ENCODE peak calls at places on chromosomes 5 and 9, in six cellular contexts. I, Z, L, K, O and C are unnamed samples.
A peak's percentile ranks its signal among the peaks of the same experiment; 100 is the strongest.

GRCh38 chr5:154276932-154277331 is 86.4 kb downstream of the GALNT10 start:
- DNase-seq in I (peak; percentile 94), Z (peak; percentile 99), O (peak; percentile 97), K (peak; percentile 96), L (peak; percentile 25), C (no peak)

GRCh38 chr9:89670114-89670513 is 65.3 kb downstream of the GADD45G start:
- DNase-seq in O (no peak), L (no peak), I (no peak), K (no peak), Z (no peak), C (no peak)

GRCh38 chr5:143592648-143593047 is 189.2 kb upstream of the NR3C1 start:
- DNase-seq in O (peak; percentile 83), Z (peak; percentile 26), L (no peak), I (no peak), K (peak; percentile 60), C (no peak)

GRCh38 chr5:43332401-43332800 is 19.2 kb upstream of the HMGCS1 start:
- DNase-seq in L (no peak), K (no peak), I (no peak), Z (no peak), O (no peak), C (no peak)

GRCh38 chr5:126462239-126463014 is 39.2 kb downstream of the GRAMD2B start:
- DNase-seq in L (peak; percentile 51), Z (peak; percentile 32), K (peak; percentile 68), I (no peak), O (peak; percentile 70), C (no peak)

GRCh38 chr5:52139888-52140580 is 647.7 kb upstream of the ITGA1 start:
- DNase-seq in L (no peak), K (no peak), O (no peak), Z (no peak), I (no peak), C (no peak)

GRCh38 chr5:73299017-73299630 is 126.1 kb downstream of the TMEM174 start:
- DNase-seq in L (peak; percentile 22), Z (no peak), I (no peak), K (no peak), O (no peak), C (peak; percentile 51)

GRCh38 chr9:127255692-127256091 is 8.9 kb upstream of the GARNL3 start:
- DNase-seq in Z (no peak), K (no peak), I (no peak), L (no peak), O (no peak), C (no peak)

GRCh38 chr9:30301271-30301963 is 2083.0 kb upstream of the ACO1 start:
- DNase-seq in O (no peak), I (no peak), K (peak; percentile 0), L (no peak), Z (no peak), C (no peak)

GRCh38 chr5:64210866-64211265 is 45.2 kb downstream of the RNF180 start:
- DNase-seq in O (peak; percentile 74), K (peak; percentile 87), L (peak; percentile 84), Z (peak; percentile 89), I (peak; percentile 42), C (no peak)

GRCh38 chr5:368162-369084 is 46.9 kb downstream of the AHRR start:
- DNase-seq in L (no peak), O (peak; percentile 39), Z (peak; percentile 50), I (peak; percentile 89), K (peak; percentile 68), C (no peak)

GRCh38 chr5:144487207-144487606 is 316.5 kb downstream of the KCTD16 start:
- DNase-seq in L (no peak), K (no peak), Z (no peak), O (no peak), I (no peak), C (no peak)

GRCh38 chr5:176737001-176737745 is 73.2 kb upstream of the UNC5A start:
- DNase-seq in K (no peak), I (no peak), Z (no peak), L (no peak), O (no peak), C (peak; percentile 70)

GRCh38 chr5:65961644-65962043 is 35.3 kb downstream of the ERBIN start:
- DNase-seq in K (peak; percentile 39), O (peak; percentile 59), Z (peak; percentile 52), L (peak; percentile 73), I (peak; percentile 16), C (no peak)

GRCh38 chr9:97766092-97766491 is 69.0 kb upstream of the XPA start:
- DNase-seq in L (peak; percentile 80), Z (no peak), O (no peak), K (peak; percentile 20), I (no peak), C (no peak)

GRCh38 chr5:32182463-32183081 is 8.5 kb upstream of the GOLPH3 start:
- DNase-seq in Z (no peak), O (no peak), I (no peak), K (no peak), L (no peak), C (no peak)

GRCh38 chr5:147611483-147611882 is 101.6 kb upstream of the DPYSL3 start:
- DNase-seq in O (no peak), I (no peak), K (no peak), Z (no peak), L (no peak), C (no peak)

GRCh38 chr5:54517512-54518145 is at the start of gene SNX18:
- DNase-seq in Z (peak; percentile 91), K (peak; percentile 97), I (peak; percentile 86), O (peak; percentile 96), L (peak; percentile 83), C (peak; percentile 94)

DNA sequence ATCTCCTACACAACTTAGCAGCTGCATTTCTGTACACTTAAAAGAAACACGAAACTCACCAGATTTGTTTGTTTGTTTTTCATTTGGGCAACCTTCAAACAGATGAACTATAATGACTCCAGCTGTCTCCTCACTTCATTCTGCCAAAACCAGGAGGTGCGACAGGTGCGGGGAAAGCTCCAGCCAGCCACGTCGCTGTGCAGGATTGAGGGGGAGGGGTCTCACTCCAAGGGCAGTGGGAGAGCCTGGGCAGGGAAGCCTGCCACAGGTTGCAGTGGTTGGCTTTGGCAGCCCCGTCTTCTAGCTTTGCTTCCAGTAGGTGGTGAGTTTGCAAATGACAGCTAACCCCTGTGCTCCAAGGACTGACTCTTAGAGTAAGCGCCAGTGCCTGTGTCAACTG is 215.8 kb downstream of the CEMIP2 start:
- DNase-seq in Z (no peak), L (no peak), K (no peak), I (no peak), O (no peak), C (no peak)
- TF ChIP-seq CTCF in Z (no peak), L (no peak), K (no peak), I (no peak), O (no peak), C (no peak)

GRCh38 chr9:132239518-132239917 is 77.7 kb downstream of the NTNG2 start:
- DNase-seq in I (no peak), Z (no peak), O (no peak), L (no peak), K (no peak), C (no peak)

GRCh38 chr9:132238992-132239391 is 77.1 kb downstream of the NTNG2 start:
- DNase-seq in Z (no peak), L (no peak), O (no peak), I (no peak), K (no peak), C (no peak)

GRCh38 chr9:132241483-132241839 is 79.6 kb downstream of the NTNG2 start:
- DNase-seq in Z (no peak), L (no peak), I (no peak), O (no peak), K (no peak), C (no peak)

GRCh38 chr9:132240860-132241482 is 79.1 kb downstream of the NTNG2 start:
- DNase-seq in O (peak; percentile 85), I (peak; percentile 65), K (peak; percentile 97), Z (peak; percentile 81), L (peak; percentile 87), C (peak; percentile 100)

GRCh38 chr9:132239999-132240859 is 78.4 kb downstream of the NTNG2 start:
- DNase-seq in O (no peak), K (no peak), I (no peak), L (no peak), Z (no peak), C (peak; percentile 59)
- H3K4me3 ChIP-seq in O (no peak overlapping the region), K (peak overlapping the region; percentile 6), I (no peak overlapping the region), L (peak overlapping the region; percentile 37), Z (no peak overlapping the region), C (peak overlapping the region; percentile 26)

DNA sequence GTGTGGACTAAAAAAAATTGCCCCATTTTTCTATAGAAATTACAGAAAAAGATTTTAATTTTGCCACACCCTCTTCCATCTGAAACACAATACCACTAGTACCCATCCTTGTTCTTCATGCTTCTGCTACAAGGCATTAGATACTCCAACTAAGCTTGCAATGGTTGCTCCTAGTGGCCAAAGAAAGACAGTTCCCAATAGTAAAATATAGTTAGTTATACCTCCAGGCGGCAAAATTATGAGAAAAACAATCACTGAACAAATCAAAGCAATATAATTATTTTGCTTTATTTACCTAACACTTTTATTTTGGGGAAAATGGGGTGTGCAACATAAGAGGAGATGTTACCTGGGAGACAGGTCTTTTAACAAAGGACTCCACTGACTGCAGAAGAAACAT is 101.2 kb downstream of the RAPGEF6 start:
- DNase-seq in Z (no peak), I (no peak), O (no peak), L (no peak), K (no peak), C (no peak)
- TF ChIP-seq CTCF in Z (peak; percentile 32), I (peak; percentile 31), O (peak; percentile 31), L (peak; percentile 25), K (peak; percentile 9), C (peak; percentile 60)

DNA sequence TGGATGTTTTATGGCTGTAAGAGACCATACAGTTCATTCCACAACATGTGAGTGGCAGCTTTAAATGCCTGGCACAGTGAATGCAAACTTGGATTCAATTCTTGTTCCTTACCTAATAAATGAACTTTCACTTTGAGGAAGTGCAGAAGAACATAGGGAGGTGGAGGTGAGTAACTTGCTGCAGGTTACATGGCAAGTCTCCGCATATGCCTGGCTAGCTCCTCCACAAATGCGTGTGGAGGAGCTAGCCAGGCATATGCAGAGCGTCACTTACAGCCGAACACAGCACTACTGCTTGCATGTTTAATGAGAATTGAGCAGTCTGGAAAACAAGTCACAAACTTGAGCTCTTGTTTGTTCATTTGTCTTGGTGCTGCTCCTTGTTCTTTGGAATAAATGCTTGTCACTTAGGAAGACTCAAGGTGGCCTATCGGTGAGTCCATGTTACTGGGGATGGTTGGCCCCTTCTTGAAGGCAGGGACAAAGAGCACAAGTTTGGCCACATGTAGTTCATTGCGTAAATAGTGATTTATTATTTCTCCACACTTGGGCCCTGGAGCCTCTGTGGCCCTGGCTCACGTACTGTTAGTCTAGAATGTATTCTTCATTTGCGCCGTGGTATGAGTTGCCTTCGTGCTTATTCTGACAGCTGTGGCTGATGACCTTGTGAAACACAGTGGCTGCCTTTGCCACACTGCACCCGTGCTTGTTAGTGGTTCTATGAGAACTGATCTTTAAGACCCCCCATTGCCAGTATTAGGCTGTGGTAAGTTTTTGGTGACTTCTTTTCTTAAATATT is 3.1 kb downstream of the ISOC1 start:
- DNase-seq in I (no peak), L (no peak), O (no peak), Z (no peak), K (no peak), C (no peak)
- H3K4me3 ChIP-seq in I (no peak overlapping the region), L (no peak overlapping the region), O (no peak overlapping the region), Z (no peak overlapping the region), K (peak overlapping the region; percentile 62), C (peak overlapping the region; percentile 17)